ENCODE peak calls at places on chromosomes 1 and 21, in six cellular contexts. D is cardiac muscle cell, O is breast epithelium, R is choroid plexus epithelial cell, H is prostate gland, C is epithelial cell of esophagus. K is an unnamed sample.
A peak's percentile ranks its signal among the peaks of the same experiment; 100 is the strongest.

GRCh38 chr1:56686171-56686570 is 41.1 kb downstream of the PRKAA2 start:
- DNase-seq in D (no peak), O (no peak), R (peak; percentile 43), H (no peak), C (peak; percentile 38), K (no peak)

GRCh38 chr1:178684542-178685000 is 40.5 kb upstream of the RALGPS2 start:
- DNase-seq in D (peak; percentile 93), O (no peak), R (peak; percentile 97), H (no peak), C (peak; percentile 85), K (no peak)

GRCh38 chr1:89465201-89465600 is 59.4 kb upstream of the LRRC8B start:
- DNase-seq in D (no peak), O (no peak), R (no peak), H (no peak), C (peak; percentile 94), K (no peak)

GRCh38 chr1:246503341-246503740 is 3.7 kb downstream of the SMYD3 start:
- DNase-seq in D (no peak), O (no peak), R (peak; percentile 7), H (peak; percentile 32), C (peak; percentile 93), K (no peak)

GRCh38 chr1:218395916-218396315 is 50.8 kb downstream of the TGFB2 start:
- DNase-seq in D (no peak), O (no peak), R (no peak), H (no peak), C (no peak), K (no peak)

GRCh38 chr1:36989260-36989659 is 45.1 kb downstream of the GRIK3 start:
- DNase-seq in D (no peak), O (no peak), R (no peak), H (no peak), C (no peak), K (no peak)

GRCh38 chr1:119674835-119675289 is 26.8 kb upstream of the ZNF697 start:
- DNase-seq in D (peak; percentile 94), O (no peak), R (peak; percentile 94), H (no peak), C (peak; percentile 93), K (no peak)

GRCh38 chr1:26020390-26020789 is 1.2 kb upstream of the EXTL1 start:
- DNase-seq in D (peak; percentile 57), O (peak; percentile 56), R (peak; percentile 55), H (no peak), C (no peak), K (no peak)

GRCh38 chr21:42956824-42957632 is 17.3 kb upstream of the PKNOX1 start:
- DNase-seq in D (no peak), O (no peak), R (no peak), H (no peak), C (no peak), K (no peak)

GRCh38 chr1:12715896-12716437 is at the start of gene AADACL3:
- DNase-seq in D (no peak), O (no peak), R (no peak), H (no peak), C (no peak), K (no peak)

GRCh38 chr1:15100369-15101111 is 53.0 kb upstream of the TMEM51 start:
- DNase-seq in D (peak; percentile 47), O (no peak), R (peak; percentile 66), H (peak; percentile 33), C (peak; percentile 67), K (peak; percentile 81)

GRCh38 chr1:226687476-226687875 is 51.6 kb downstream of the ITPKB start:
- DNase-seq in D (no peak), O (no peak), R (no peak), H (no peak), C (no peak), K (no peak)
- TF ChIP-seq CTCF in D (no peak), O (no peak), R (no peak), H (peak; percentile 13), C (peak; percentile 4), K (no peak)

GRCh38 chr1:243708210-243708609 is 141.8 kb downstream of the AKT3 start:
- DNase-seq in D (peak; percentile 37), O (no peak), R (peak; percentile 42), H (no peak), C (peak; percentile 33), K (no peak)
- TF ChIP-seq CTCF in D (peak; percentile 14), O (no peak), R (peak; percentile 31), H (peak; percentile 24), C (peak; percentile 16), K (no peak)

DNA sequence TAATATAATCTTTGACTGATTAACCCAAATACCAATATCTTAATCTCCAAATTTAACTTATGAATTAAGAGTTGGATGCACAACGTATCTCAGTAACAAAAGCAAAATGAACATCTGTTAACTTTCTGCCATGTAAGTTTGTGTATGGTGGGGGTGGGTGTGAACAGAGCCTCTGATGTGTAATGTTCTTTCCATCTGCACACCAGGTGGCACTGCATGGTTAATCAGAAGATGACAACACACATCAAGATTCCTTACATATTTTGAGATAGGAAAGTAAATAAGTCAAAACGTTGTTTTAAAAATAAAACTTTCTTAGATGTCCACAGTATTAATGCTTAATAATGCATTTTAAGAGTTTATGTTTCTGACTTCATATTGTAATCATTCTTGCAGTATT is 251.9 kb downstream of the DPYD start:
- DNase-seq in D (peak; percentile 58), O (no peak), R (peak; percentile 89), H (no peak), C (peak; percentile 58), K (no peak)
- TF ChIP-seq CTCF in D (no peak), O (no peak), R (peak; percentile 43), H (no peak), C (peak; percentile 37), K (no peak)

DNA sequence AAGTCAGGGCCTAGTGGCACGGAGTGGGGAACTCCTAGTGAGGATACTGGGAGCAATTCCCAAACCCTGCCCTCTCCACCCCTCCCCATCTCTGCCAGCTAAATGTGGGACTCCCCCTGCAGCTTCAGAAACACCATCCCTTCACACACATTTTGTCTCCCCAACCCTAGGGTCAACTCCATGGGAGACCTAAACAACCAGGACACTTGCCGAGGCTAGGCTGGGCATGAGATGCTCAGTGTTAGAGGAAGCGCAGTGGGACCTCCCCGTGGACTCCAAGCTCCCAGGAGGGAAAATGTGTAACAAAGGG is 1.5 kb downstream of the RNF186 start:
- DNase-seq in D (no peak), O (no peak), R (no peak), H (no peak), C (no peak), K (no peak)
- TF ChIP-seq CTCF in D (no peak), O (no peak), R (no peak), H (no peak), C (no peak), K (no peak)

GRCh38 chr1:94537254-94537653 is 4.3 kb downstream of the F3 start:
- DNase-seq in D (no peak), O (no peak), R (no peak), H (no peak), C (no peak), K (no peak)

GRCh38 chr1:94539496-94539895 is 2.1 kb downstream of the F3 start:
- DNase-seq in D (peak; percentile 33), O (no peak), R (no peak), H (no peak), C (peak; percentile 77), K (no peak)

GRCh38 chr1:94540440-94541174 is 952 bp downstream of the F3 start:
- DNase-seq in D (no peak), O (no peak), R (no peak), H (no peak), C (no peak), K (no peak)

GRCh38 chr1:94535879-94536278 is 5.7 kb downstream of the F3 start:
- DNase-seq in D (peak; percentile 51), O (no peak), R (peak; percentile 86), H (no peak), C (no peak), K (no peak)

DNA sequence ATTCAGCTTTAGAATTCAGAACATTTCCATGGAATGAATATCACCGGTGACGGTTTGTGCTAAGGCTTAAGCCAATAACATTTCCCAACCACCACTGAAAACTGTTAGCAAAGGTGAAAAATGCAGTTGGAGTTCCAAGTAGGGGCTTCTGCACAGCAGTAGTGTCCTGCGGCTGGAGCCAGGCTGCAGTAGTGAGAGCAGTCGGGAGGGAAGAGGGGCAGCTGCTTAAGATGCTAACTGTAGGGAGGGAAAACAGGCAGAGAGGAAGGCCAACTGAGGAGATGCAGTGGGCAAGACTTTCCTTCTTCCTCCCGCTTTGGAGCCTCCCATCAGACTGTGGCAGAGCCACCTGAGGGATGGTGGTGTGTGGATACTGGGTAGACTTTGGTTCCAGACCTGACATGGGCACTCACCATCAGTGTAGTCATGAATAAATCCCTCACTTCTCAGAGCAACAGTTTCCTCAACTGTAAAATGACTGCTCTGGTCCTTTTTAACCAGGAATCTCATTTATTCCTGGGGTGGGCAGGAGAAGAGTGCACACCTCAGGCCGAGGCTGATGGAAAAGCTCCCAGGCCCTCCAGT is 3.2 kb downstream of the F3 start:
- DNase-seq in D (no peak), O (no peak), R (peak; percentile 74), H (no peak), C (no peak), K (no peak)
- TF ChIP-seq CTCF in D (peak; percentile 5), O (no peak), R (peak; percentile 66), H (no peak), C (peak; percentile 20), K (no peak)

GRCh38 chr1:46183119-46183842 is 7.0 kb upstream of the P3R3URF start:
- DNase-seq in D (peak; percentile 76), O (peak; percentile 75), R (peak; percentile 80), H (peak; percentile 97), C (peak; percentile 99), K (no peak)
- TF ChIP-seq CTCF in D (no peak), O (no peak), R (no peak), H (no peak), C (peak; percentile 23), K (no peak)

GRCh38 chr1:87089823-87090222 is 175.4 kb downstream of the HS2ST1 start:
- DNase-seq in D (no peak), O (no peak), R (no peak), H (no peak), C (no peak), K (no peak)

GRCh38 chr1:87089070-87089736 is 174.8 kb downstream of the HS2ST1 start:
- DNase-seq in D (no peak), O (no peak), R (no peak), H (no peak), C (no peak), K (no peak)

GRCh38 chr1:87086120-87086519 is 171.7 kb downstream of the HS2ST1 start:
- DNase-seq in D (no peak), O (no peak), R (no peak), H (no peak), C (no peak), K (no peak)

DNA sequence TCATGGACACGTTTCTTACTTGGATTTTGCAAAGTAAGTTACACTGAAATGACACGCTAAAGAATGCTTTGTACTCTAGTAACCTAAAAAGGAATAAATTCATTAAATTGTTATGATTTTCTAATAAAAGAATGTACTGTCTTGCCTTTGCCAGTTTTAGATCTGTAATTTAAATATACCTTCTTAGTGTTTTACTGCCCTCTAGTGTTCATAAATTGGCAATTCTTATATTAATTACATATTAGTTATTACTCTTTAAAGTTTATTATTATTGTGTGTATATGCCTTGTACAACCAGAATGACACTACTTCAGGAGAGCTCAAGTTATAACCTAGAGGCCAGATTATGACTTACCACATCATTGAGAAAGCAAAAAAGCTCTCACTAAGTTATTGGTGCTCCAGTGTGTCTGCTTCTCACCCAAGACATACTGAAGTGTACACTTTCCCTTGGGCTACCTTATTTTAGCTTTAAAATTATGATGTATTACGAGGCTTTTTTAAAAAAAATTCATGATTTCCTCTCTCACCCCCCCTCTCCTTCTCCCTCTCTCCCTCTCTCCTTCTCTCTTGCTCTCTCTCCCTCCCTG is 169.9 kb downstream of the HS2ST1 start:
- DNase-seq in D (peak; percentile 59), O (no peak), R (peak; percentile 61), H (no peak), C (peak; percentile 39), K (no peak)
- TF ChIP-seq CTCF in D (peak; percentile 44), O (no peak), R (peak; percentile 51), H (peak; percentile 44), C (no peak), K (peak; percentile 69)

K was measured in mesothelial cell of epicardium.